ENCODE peak calls at places on chromosome 16, in five cellular contexts. U, J, B, S and T are unnamed samples.

GRCh38 chr16:4535627-4536108 is 2.9 kb downstream of the CDIP1 start:
- DNase-seq in U (no peak), J (no peak), B (no peak), S (no peak), T (no peak)

GRCh38 chr16:29862383-29862883 is 593 bp downstream of the CDIPT start:
- DNase-seq in U (no peak), J (peak), B (no peak), S (no peak), T (peak)

GRCh38 chr16:86384263-86384649 is 126.1 kb upstream of the FOXF1 start:
- DNase-seq in U (no peak), J (no peak), B (no peak), S (no peak), T (no peak)

GRCh38 chr16:53504665-53505064 is 1.7 kb upstream of the AKTIP start:
- DNase-seq in U (no peak), J (no peak), B (no peak), S (no peak), T (no peak)

GRCh38 chr16:73082608-73083007 is 34.7 kb upstream of the ZFHX3 start:
- DNase-seq in U (no peak), J (peak), B (peak), S (no peak), T (no peak)

GRCh38 chr16:75836377-75837010 is 110.2 kb upstream of the CPHXL start:
- DNase-seq in U (no peak), J (no peak), B (no peak), S (no peak), T (no peak)

GRCh38 chr16:21963887-21964286 is 10.7 kb downstream of the UQCRC2 start:
- DNase-seq in U (no peak), J (no peak), B (no peak), S (no peak), T (no peak)

GRCh38 chr16:71899171-71899570 is 3.8 kb downstream of the IST1 start:
- DNase-seq in U (no peak), J (no peak), B (no peak), S (no peak), T (no peak)

GRCh38 chr16:4179020-4179419 is 62.8 kb upstream of the ADCY9 start:
- DNase-seq in U (no peak), J (no peak), B (peak), S (no peak), T (no peak)

GRCh38 chr16:11291021-11291716 is 10.0 kb upstream of the PRM1 start:
- DNase-seq in U (no peak), J (no peak), B (no peak), S (no peak), T (no peak)

GRCh38 chr16:52603015-52603414 is 56.1 kb upstream of the TOX3 start:
- DNase-seq in U (no peak), J (no peak), B (no peak), S (no peak), T (no peak)

GRCh38 chr16:78523212-78523995 is 423.9 kb downstream of the WWOX start:
- DNase-seq in U (no peak), J (no peak), B (no peak), S (no peak), T (no peak)

GRCh38 chr16:2471653-2472487 is 773 bp downstream of the NTN3 start:
- DNase-seq in U (no peak), J (no peak), B (no peak), S (no peak), T (no peak)

GRCh38 chr16:2469399-2470233 is 1.5 kb upstream of the NTN3 start:
- DNase-seq in U (no peak), J (no peak), B (no peak), S (no peak), T (no peak)

GRCh38 chr16:2470234-2470601 is 879 bp upstream of the NTN3 start:
- DNase-seq in U (no peak), J (no peak), B (no peak), S (no peak), T (no peak)

GRCh38 chr16:2471016-2471652 is at the start of gene NTN3:
- DNase-seq in U (peak), J (no peak), B (no peak), S (no peak), T (peak)

GRCh38 chr16:2470603-2471015 is 488 bp upstream of the NTN3 start:
- DNase-seq in U (no peak), J (peak), B (no peak), S (no peak), T (no peak)
- TF ChIP-seq ESRRA in U (no peak), J (no peak), B (no peak), S (no peak), T (no peak)

GRCh38 chr16:50326264-50326663 is 42.5 kb downstream of the BRD7 start:
- DNase-seq in U (no peak), J (no peak), B (no peak), S (no peak), T (no peak)

GRCh38 chr16:50323335-50324011 is 45.3 kb downstream of the BRD7 start:
- DNase-seq in U (no peak), J (peak), B (peak), S (no peak), T (no peak)

GRCh38 chr16:50324345-50324744 is 44.4 kb downstream of the BRD7 start:
- DNase-seq in U (no peak), J (no peak), B (no peak), S (no peak), T (no peak)

GRCh38 chr16:50329446-50330189 is 39.2 kb downstream of the BRD7 start:
- DNase-seq in U (no peak), J (no peak), B (peak), S (no peak), T (no peak)

DNA sequence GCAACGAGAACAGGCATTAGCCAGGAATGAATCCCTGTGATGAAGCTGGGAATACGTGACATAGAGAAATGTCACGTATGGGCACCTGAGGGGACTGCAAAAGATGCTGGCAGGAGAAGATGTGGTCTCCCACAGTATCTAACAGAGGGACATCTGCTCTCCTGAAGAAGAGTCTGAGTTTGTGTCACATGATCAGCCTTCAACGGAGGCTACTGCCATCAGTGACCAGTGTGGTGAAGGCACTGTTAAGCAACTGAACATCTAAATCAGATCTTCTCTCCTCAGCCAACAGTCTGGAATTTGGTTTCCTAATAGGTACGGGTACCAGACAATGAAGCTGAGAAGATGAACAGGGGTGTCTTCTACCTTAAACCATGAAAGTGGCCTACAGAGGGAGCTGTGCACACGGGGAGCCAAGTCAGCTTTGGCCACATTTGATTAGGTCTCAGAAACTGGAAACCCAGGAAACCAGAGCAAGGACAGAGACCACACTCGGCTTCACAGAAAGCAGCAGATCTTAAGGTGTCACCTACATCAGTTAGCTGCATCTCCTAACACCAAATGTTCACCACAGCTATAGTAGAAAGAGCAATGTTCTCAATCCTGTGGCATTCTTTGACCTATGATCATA is 41.8 kb downstream of the BRD7 start:
- DNase-seq in U (no peak), J (peak), B (no peak), S (peak), T (no peak)
- TF ChIP-seq ESRRA in U (no peak), J (no peak), B (no peak), S (no peak), T (no peak)

DNA sequence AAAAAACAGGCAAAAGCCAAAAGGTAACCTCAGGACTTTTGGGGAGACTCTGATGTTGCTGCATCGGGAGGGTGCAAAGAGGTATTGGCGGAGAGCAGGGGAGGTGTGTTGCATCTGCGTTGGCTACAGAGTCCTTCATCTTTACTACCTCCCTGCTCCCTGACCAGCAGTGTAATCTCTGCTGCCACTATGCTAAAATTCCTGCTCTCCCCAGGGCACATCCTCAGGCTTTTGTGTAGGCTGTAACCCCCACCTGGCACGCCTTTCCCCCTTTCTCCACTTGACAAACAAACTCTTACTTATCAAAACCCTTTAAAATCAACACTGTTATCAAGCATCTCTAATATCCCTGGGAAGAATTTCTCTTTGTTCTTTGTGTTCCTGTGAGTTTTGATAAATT is 435.3 kb downstream of the HAPSTR1 start:
- DNase-seq in U (peak), J (no peak), B (no peak), S (no peak), T (no peak)
- TF ChIP-seq ESRRA in U (no peak), J (no peak), B (no peak), S (no peak), T (no peak)

GRCh38 chr16:50153648-50154368 is 702 bp downstream of the TENT4B start:
- DNase-seq in U (peak), J (no peak), B (no peak), S (no peak), T (peak)
- TF ChIP-seq ESRRA in U (no peak), J (no peak), B (no peak), S (no peak), T (no peak)